ENCODE peak calls at places on chromosomes 13 and 19, in seven cellular contexts. S is GM06990, D is neural progenitor cell, N is right atrium auricular region, Z is endodermal cell, V is ascending aorta, F is cardiac muscle cell. G is an unnamed sample. For H3K36me3, the result is how much of the 10 kb centered on the place peaks cover.

GRCh38 chr19:54096642-54097106 is 3.9 kb downstream of the OSCAR start:
- DNase-seq in F (peak), V (no peak), S (no peak), N (no peak), D (peak), Z (peak), G (no peak)

GRCh38 chr13:39422845-39423565 is 180.0 kb downstream of the LHFPL6 start:
- DNase-seq in D (no peak), N (no peak), Z (no peak), V (no peak), F (peak), S (no peak), G (no peak)

GRCh38 chr13:59483441-59484116 is 680.1 kb downstream of the DIAPH3 start:
- DNase-seq in F (peak), N (no peak), Z (peak), V (no peak), D (no peak), S (no peak), G (no peak)

GRCh38 chr19:11418518-11419506 is at the start of gene RGL3:
- DNase-seq in V (no peak), F (no peak), N (no peak), D (peak), Z (peak), S (no peak), G (no peak)

GRCh38 chr19:45881082-45881908 is 4.6 kb downstream of the IRF2BP1 start:
- DNase-seq in V (no peak), Z (peak), F (no peak), N (no peak), S (no peak), D (no peak), G (no peak)

GRCh38 chr13:35857769-35858168 is 273.4 kb downstream of the DCLK1 start:
- DNase-seq in V (no peak), Z (peak), N (no peak), D (peak), F (peak), S (no peak), G (no peak)

GRCh38 chr13:95704510-95704909 is 27.6 kb downstream of the DNAJC3 start:
- DNase-seq in F (peak), N (no peak), D (no peak), S (no peak), Z (no peak), V (no peak), G (no peak)

GRCh38 chr13:19596960-19597361 is 35.6 kb upstream of the TPTE2 start:
- DNase-seq in N (no peak), Z (no peak), F (peak), S (no peak), D (no peak), V (no peak), G (no peak)

GRCh38 chr13:52884429-52884828 is 36.0 kb upstream of the PCDH8 start:
- DNase-seq in F (no peak), D (no peak), Z (peak), V (no peak), N (no peak), S (no peak), G (no peak)

GRCh38 chr13:48600374-48601364 is 53.1 kb upstream of the CYSLTR2 start:
- DNase-seq in S (no peak), V (no peak), N (no peak), D (no peak), F (peak), Z (peak), G (no peak)

GRCh38 chr13:66425741-66426140 is 804.4 kb downstream of the PCDH9 start:
- DNase-seq in S (no peak), N (no peak), V (no peak), D (no peak), Z (no peak), F (no peak), G (no peak)

GRCh38 chr13:75717525-75717924 is 81.4 kb downstream of the LMO7 start:
- DNase-seq in V (no peak), S (no peak), N (no peak), Z (no peak), D (no peak), F (no peak), G (no peak)

GRCh38 chr13:79871594-79871993 is 390.6 kb downstream of the NDFIP2 start:
- DNase-seq in D (no peak), Z (no peak), V (no peak), N (no peak), F (no peak), S (no peak), G (no peak)

GRCh38 chr13:40910324-40911050 is 108.6 kb downstream of the ELF1 start:
- DNase-seq in S (peak), N (no peak), D (no peak), F (peak), V (no peak), Z (no peak), G (no peak)

GRCh38 chr13:94599877-94600276 is 1.8 kb upstream of the GPR180 start:
- DNase-seq in N (no peak), V (no peak), Z (no peak), D (no peak), F (no peak), S (no peak), G (no peak)

GRCh38 chr13:36783883-36784282 is 35.1 kb upstream of the RFXAP start:
- DNase-seq in F (no peak), V (no peak), S (no peak), D (no peak), Z (no peak), N (no peak), G (no peak)

GRCh38 chr19:44582581-44583265 is 30.6 kb upstream of the IGSF23 start:
- DNase-seq in S (peak), F (peak), N (no peak), V (no peak), Z (peak), D (peak), G (no peak)

GRCh38 chr19:510606-511100 is 3.4 kb downstream of the TPGS1 start:
- DNase-seq in S (peak), F (peak), N (peak), D (peak), Z (peak), V (no peak), G (no peak)

GRCh38 chr19:508204-509150 is 1.2 kb downstream of the TPGS1 start:
- DNase-seq in Z (peak), V (no peak), F (no peak), D (no peak), N (no peak), S (no peak), G (no peak)

GRCh38 chr19:506404-507285 is 652 bp upstream of the TPGS1 start:
- DNase-seq in Z (peak), S (peak), F (peak), D (peak), N (peak), V (peak), G (peak)

GRCh38 chr19:504634-505033 is 2.7 kb upstream of the TPGS1 start:
- DNase-seq in D (no peak), Z (peak), N (no peak), S (no peak), V (no peak), F (no peak), G (no peak)

DNA sequence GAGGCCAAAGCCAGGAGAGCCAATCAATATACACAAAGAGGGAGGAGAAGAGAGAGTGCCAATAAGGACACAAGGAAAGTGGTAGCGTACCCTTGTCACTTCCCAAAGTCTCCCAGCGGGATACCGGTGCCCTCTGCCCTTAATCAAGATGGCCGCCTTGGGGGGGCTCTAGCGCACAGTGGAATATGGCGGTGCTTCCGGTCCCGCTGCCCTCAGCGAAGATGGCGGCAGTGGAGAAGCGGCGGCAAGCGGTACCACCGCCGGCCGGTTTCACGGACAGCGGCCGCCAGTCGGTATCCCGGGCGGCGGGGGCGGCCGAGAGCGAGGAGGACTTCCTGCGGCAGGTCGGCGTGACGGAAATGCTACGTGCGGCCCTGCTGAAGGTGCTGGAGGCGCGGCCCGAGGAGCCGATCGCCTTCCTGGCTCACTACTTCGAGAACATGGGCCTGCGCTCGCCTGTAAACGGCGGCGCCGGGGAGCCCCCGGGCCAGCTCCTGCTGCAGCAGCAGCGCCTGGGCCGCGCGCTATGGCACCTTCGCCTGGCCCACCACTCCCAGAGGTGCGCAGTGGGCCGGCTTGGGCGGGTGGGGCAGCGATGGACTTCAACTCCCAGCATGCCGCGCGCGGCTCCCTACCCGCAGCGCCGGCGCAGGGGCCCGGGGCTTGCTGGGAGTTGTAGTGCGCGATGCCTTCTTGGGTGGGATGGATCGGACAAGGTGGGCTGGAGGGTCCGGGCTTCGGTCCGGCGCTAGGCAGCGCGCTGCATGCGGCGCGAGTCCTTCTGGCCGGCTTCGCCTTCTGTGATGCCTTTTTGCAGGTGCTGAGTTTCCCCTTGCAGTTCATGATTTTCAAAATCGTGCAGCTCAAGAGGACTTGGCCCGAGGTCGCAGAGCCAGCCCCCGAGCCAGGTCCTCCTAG is at the start of gene TPGS1:
- DNase-seq in D (peak), V (no peak), Z (peak), S (peak), F (peak), N (peak), G (no peak)
- TF ChIP-seq CTCF in D (no peak), V (no peak), Z (no peak), S (no peak), F (no peak), N (no peak), G (no peak)

GRCh38 chr19:6230991-6231448 is 48.8 kb downstream of the MLLT1 start:
- DNase-seq in V (no peak), S (no peak), F (no peak), D (no peak), N (no peak), Z (no peak), G (no peak)

GRCh38 chr19:6227941-6228325 is 51.8 kb downstream of the MLLT1 start:
- DNase-seq in N (no peak), Z (no peak), F (no peak), D (no peak), S (no peak), V (no peak), G (no peak)

GRCh38 chr19:6228523-6229215 is 51.1 kb downstream of the MLLT1 start:
- DNase-seq in Z (no peak), D (peak), N (no peak), V (no peak), S (no peak), F (no peak), G (no peak)

GRCh38 chr19:6229951-6230712 is 49.6 kb downstream of the MLLT1 start:
- DNase-seq in N (no peak), D (no peak), Z (no peak), S (no peak), F (no peak), V (no peak), G (no peak)

DNA sequence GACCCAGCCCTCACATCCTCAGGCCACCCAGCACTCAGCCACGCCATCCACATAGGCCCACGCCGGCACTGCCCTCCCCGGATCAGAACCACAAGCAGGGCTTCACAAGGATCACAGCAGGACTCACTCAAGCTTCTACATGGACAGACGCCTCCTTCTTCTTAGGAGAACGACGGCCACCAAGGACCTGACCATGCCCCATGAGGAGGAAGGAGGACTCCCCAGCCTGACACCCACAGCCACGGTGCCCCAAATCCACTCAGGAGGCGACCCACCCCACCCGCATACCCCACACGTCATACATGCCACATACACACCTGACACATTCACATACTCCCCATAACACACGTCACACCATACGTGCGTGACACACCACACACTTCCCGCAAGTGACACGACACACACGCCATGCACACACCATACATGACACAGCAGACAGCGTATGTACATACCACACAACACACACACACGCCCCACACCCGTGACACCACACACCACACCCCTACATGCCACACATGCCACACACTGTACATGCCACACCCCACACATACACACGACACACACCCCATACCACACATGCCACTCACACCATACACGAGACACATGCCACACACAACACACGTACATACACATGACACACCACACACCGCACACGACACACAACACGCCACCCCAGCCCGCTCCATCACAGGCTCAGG is 50.4 kb downstream of the MLLT1 start:
- DNase-seq in Z (no peak), N (no peak), V (no peak), S (no peak), D (no peak), F (no peak), G (no peak)
- H3K4me3 ChIP-seq in Z (no peak), N (no peak), V (no peak), S (no peak), D (no peak), F (no peak), G (no peak)

DNA sequence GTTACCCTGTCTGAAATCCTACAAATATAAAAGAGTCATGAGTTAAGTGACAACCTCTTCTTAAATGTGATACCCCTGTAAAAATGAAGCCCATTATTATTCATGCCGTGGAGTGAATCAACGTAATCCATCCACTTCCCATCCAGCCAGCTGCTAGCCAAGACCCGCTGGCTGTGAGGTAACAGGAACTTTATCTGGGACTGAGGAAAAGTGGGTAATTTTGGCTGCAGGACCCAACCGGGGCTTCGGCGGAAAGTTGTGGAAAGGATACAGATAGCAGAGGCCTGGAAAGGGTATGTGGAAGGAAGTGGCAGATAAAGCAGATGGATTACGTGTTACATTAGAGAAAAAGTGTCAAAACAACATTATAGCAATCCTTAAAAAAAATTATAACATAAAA is 48.4 kb downstream of the SLC7A1 start:
- DNase-seq in V (no peak), Z (no peak), F (peak), D (no peak), N (no peak), S (no peak), G (no peak)
- H3K36me3 ChIP-seq in V (under half), Z (under half), F (under half), D (under half), N (under half), S (under half), G (under half)

GRCh38 chr13:69524459-69525155 is 583.0 kb upstream of the ATXN8OS start:
- DNase-seq in Z (no peak), S (no peak), F (no peak), V (no peak), N (no peak), D (no peak), G (no peak)
- TF ChIP-seq CTCF in Z (peak), S (peak), F (peak), V (peak), N (no peak), D (peak), G (no peak)

GRCh38 chr13:24270639-24271131 is 38.7 kb upstream of the C1QTNF9 start:
- DNase-seq in N (peak), Z (peak), F (peak), D (peak), S (peak), V (peak), G (no peak)
- H3K4me3 ChIP-seq in N (peak), Z (no peak), F (no peak), D (no peak), S (peak), V (peak), G (no peak)

GRCh38 chr19:47497821-47498520 is 14.0 kb upstream of the KPTN start:
- DNase-seq in Z (no peak), S (no peak), D (no peak), V (no peak), F (no peak), N (no peak), G (no peak)

GRCh38 chr19:47499371-47499770 is 15.4 kb upstream of the KPTN start:
- DNase-seq in D (no peak), V (no peak), N (no peak), F (no peak), Z (no peak), S (no peak), G (no peak)

GRCh38 chr19:47495478-47496372 is 11.7 kb upstream of the KPTN start:
- DNase-seq in Z (no peak), S (no peak), F (no peak), N (no peak), V (no peak), D (no peak), G (no peak)

GRCh38 chr19:47498561-47498960 is 14.5 kb upstream of the KPTN start:
- DNase-seq in D (no peak), F (no peak), Z (no peak), S (no peak), N (no peak), V (no peak), G (no peak)

DNA sequence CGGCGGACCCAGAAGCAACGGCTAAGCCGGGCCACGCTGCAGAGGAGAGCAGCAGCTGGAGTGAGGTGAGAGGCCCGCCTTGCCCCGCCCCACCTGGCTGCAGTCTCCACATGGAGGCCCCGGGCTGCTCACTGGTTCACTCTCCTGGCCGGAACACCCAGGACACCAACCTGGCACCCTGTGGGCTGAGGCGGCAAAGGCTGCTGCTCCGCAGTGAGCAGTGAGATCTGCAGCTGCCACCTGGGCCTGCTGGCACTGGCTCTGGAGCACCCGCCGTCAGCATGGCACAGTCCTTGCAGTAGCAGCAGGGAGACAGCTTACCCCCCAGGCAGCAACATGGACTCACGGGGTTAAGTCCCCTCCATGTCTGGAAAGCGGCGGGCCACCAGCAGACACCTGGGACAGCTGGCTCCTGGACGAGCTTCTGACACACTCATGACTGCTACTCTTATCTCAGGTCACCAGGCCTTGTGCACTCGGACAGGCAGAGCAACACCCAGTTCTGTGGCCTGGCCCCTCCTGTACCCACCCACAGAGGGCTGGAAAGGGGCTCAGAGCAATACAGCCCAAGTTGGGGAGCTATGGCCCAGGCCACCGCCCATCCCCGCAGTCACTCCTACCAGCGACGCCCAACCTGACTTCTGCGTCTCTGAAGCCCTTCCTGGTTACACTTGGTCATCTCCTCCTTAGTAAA is 13.2 kb upstream of the KPTN start:
- DNase-seq in V (no peak), S (no peak), N (no peak), Z (no peak), D (no peak), F (no peak), G (no peak)
- H3K36me3 ChIP-seq in V (half or more), S (under half), N (half or more), Z (under half), D (under half), F (under half), G (under half)

GRCh38 chr19:49660338-49660961 is 5.2 kb downstream of the IRF3 start:
- DNase-seq in N (no peak), D (no peak), Z (no peak), F (no peak), V (no peak), S (no peak), G (no peak)
- TF ChIP-seq CTCF in N (no peak), D (no peak), Z (no peak), F (no peak), V (no peak), S (no peak), G (no peak)

GRCh38 chr19:41563847-41564514 is 12.0 kb upstream of the CEACAM21 start:
- DNase-seq in V (no peak), Z (no peak), D (peak), F (no peak), N (no peak), S (no peak), G (no peak)
- H3K4me3 ChIP-seq in V (no peak), Z (peak), D (no peak), F (no peak), N (no peak), S (no peak), G (no peak)

G was measured in BJ.